ENCODE peak calls at places on chromosomes 12 and 14, in five cellular contexts. V is CD8-positive, alpha-beta T cell; X is aorta; F is GM23338; I is Karpas-422. Z is an unnamed sample.

GRCh38 chr12:39351153-39351552 is 91.8 kb downstream of the KIF21A start:
- DNase-seq in F (no peak), I (no peak), V (no peak), X (no peak), Z (no peak)

GRCh38 chr14:69980457-69981414 is 101.5 kb downstream of the SMOC1 start:
- DNase-seq in F (peak), X (no peak), V (no peak), I (no peak), Z (no peak)

GRCh38 chr12:124482901-124483799 is 84.3 kb downstream of the NCOR2 start:
- DNase-seq in I (no peak), X (peak), F (no peak), V (no peak), Z (no peak)

GRCh38 chr14:95609398-95609990 is 74.6 kb downstream of the GLRX5 start:
- DNase-seq in I (peak), V (no peak), X (no peak), F (peak), Z (no peak)

GRCh38 chr12:40405419-40405818 is 180.6 kb downstream of the LRRK2 start:
- DNase-seq in I (no peak), X (no peak), V (no peak), F (peak), Z (no peak)

GRCh38 chr12:57898308-57898970 is 42.9 kb upstream of the ATP23 start:
- DNase-seq in I (no peak), V (no peak), X (no peak), F (no peak), Z (no peak)

GRCh38 chr12:49137476-49137875 is 6.3 kb upstream of the TUBA1B start:
- DNase-seq in X (no peak), V (no peak), I (no peak), F (no peak), Z (no peak)

GRCh38 chr14:96062506-96062905 is 23.3 kb downstream of the C14orf132 start:
- DNase-seq in I (no peak), V (no peak), X (no peak), F (no peak), Z (no peak)

GRCh38 chr14:77880056-77880455 is 80.1 kb downstream of the ADCK1 start:
- DNase-seq in V (no peak), I (no peak), F (no peak), X (no peak), Z (no peak)

GRCh38 chr14:105168496-105168978 is at the start of gene JAG2:
- DNase-seq in I (peak), F (peak), V (peak), X (no peak), Z (no peak)

GRCh38 chr12:92476844-92477243 is 225.9 kb upstream of the PLEKHG7 start:
- DNase-seq in I (no peak), V (no peak), F (no peak), X (no peak), Z (no peak)

GRCh38 chr12:122851820-122852219 is 16.6 kb downstream of the HIP1R start:
- DNase-seq in I (no peak), F (no peak), X (peak), V (no peak), Z (no peak)

GRCh38 chr12:49619286-49619685 is 4.1 kb upstream of the PRPF40B start:
- DNase-seq in F (no peak), V (no peak), X (no peak), I (no peak), Z (no peak)

GRCh38 chr12:117907108-117907689 is 61.6 kb downstream of the KSR2 start:
- DNase-seq in I (no peak), V (no peak), X (no peak), F (peak), Z (no peak)

GRCh38 chr12:19764408-19764807 is 325.1 kb downstream of the AEBP2 start:
- DNase-seq in X (no peak), V (no peak), I (no peak), F (no peak), Z (no peak)

GRCh38 chr14:75960219-75960618 is 21.6 kb downstream of the TGFB3 start:
- DNase-seq in V (no peak), X (no peak), F (no peak), I (peak), Z (no peak)

GRCh38 chr12:67920432-67920831 is 68.8 kb upstream of the IFNG-AS1 start:
- DNase-seq in X (no peak), V (no peak), I (no peak), F (no peak), Z (no peak)

GRCh38 chr12:2215709-2216560 is 163.1 kb downstream of the CACNA1C start:
- DNase-seq in I (no peak), X (no peak), F (no peak), V (no peak), Z (no peak)

GRCh38 chr14:71289536-71289935 is 382.3 kb downstream of the PCNX1 start:
- DNase-seq in I (no peak), F (no peak), V (no peak), X (no peak), Z (no peak)
- H3K27ac ChIP-seq in I (no peak), F (no peak), V (no peak), X (no peak), Z (no peak)

GRCh38 chr14:68630611-68631013 is 162.3 kb downstream of the ZFP36L1 start:
- DNase-seq in F (no peak), I (no peak), X (no peak), V (no peak), Z (no peak)
- H3K27ac ChIP-seq in F (no peak), I (no peak), X (no peak), V (no peak), Z (peak)

DNA sequence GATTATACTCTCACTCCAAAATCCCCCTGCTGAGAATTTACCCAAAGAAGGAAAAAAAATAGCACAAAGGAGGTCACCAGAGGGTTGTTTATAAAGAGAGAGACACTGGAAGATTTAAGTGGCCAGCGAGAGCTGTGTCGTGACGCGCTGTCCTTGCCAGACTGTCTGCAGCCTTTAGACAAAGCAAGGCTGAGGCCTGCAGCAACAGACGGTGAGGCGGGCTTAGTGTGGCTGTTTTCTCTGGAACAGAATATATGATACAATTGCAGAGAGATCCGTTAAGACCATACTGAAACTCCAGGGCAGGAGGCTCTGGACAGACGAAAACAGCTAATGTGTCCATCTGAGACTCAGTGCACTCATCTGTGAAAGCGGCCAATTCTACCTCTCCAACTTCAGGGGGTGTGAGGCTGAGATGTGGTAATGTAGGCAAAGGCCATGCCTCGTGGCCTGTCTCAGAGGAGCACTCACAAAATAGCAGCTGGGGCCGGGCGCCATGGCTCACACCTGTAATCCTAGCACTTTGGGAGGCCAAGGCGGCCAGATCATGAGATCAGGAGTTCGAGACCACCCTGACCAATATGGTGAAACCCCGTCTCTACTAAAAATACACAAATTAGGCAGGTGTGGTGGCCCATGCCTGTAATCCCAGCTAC is 36.2 kb downstream of the ANAPC7 start:
- DNase-seq in I (no peak), V (no peak), F (no peak), X (no peak), Z (no peak)
- H3K27ac ChIP-seq in I (no peak), V (no peak), F (no peak), X (no peak), Z (no peak)

GRCh38 chr12:69428351-69429048 is 41.7 kb upstream of the FRS2 start:
- DNase-seq in V (no peak), I (no peak), X (no peak), F (no peak), Z (no peak)

GRCh38 chr12:69435644-69436043 is 34.5 kb upstream of the FRS2 start:
- DNase-seq in F (no peak), X (no peak), I (no peak), V (no peak), Z (no peak)

GRCh38 chr12:69430942-69431603 is 39.1 kb upstream of the FRS2 start:
- DNase-seq in X (no peak), F (no peak), V (no peak), I (no peak), Z (peak)

GRCh38 chr12:69433653-69434052 is 36.5 kb upstream of the FRS2 start:
- DNase-seq in F (no peak), I (no peak), V (no peak), X (no peak), Z (no peak)

DNA sequence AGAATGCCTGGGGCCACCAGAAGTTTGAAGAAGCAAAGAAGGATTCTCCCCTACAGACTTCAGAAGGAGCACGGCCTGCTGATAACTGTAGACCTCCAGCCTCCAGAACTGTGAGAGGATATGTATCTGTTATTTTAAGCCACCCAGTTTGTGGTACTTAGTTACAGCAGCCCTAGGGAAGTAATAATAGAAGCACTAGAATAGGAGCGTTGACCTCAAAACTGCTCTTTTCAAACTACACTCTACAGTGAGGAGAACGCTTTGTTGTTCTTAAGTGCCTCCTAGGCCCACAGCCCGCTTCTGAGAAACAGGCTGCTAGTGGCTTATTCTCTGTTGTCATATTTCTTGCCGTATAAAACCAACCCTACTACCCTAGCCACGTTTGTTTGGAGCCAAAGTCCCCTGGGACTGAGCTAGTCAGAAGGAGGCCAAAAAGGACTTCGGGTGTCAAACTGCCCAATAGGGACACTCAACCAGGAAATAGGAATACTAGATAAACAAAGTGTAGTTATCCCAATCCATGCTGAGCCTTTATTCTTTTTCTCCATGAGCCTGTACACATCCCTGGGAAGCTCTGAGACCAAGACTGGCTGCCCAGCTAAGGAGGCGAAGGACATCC is 38.5 kb upstream of the FRS2 start:
- DNase-seq in F (no peak), V (no peak), X (no peak), I (no peak), Z (no peak)
- H3K27ac ChIP-seq in F (no peak), V (no peak), X (peak), I (no peak), Z (no peak)

Z was measured in substantia nigra.